ENCODE peak calls at places on chromosomes 4 and X, in four cellular contexts. Y, L, P and Q are unnamed samples.

GRCh38 chr4:167452922-167453321 is 218.6 kb upstream of the SPOCK3 start:
- DNase-seq in L (no peak), Y (no peak), P (peak; percentile 1), Q (no peak)

GRCh38 chr4:55781809-55782208 is 37.8 kb upstream of the EXOC1L start:
- DNase-seq in L (no peak), P (no peak), Y (no peak), Q (no peak)

GRCh38 chr4:149645790-149646189 is 169.9 kb downstream of the IQCM start:
- DNase-seq in Y (no peak), L (no peak), P (no peak), Q (no peak)

GRCh38 chr4:138492178-138492577 is 250.0 kb upstream of the SLC7A11 start:
- DNase-seq in P (no peak), L (no peak), Y (no peak), Q (no peak)

GRCh38 chr4:101967697-101968346 is 177.3 kb downstream of the BANK1 start:
- DNase-seq in L (no peak), Y (no peak), P (no peak), Q (no peak)

GRCh38 chrX:119427024-119427794 is 28.1 kb downstream of the SLC25A43 start:
- DNase-seq in L (peak; percentile 70), Y (no peak), P (no peak), Q (no peak)

GRCh38 chrX:39974228-39974627 is 123.5 kb downstream of the BCOR start:
- DNase-seq in P (no peak), L (no peak), Y (no peak), Q (no peak)

GRCh38 chr4:1039493-1040343 is 28.3 kb downstream of the FGFRL1 start:
- DNase-seq in L (no peak), Y (no peak), P (no peak), Q (no peak)

GRCh38 chrX:56765816-56766553 is 36.9 kb downstream of the NBDY start:
- DNase-seq in Y (no peak), P (no peak), L (no peak), Q (no peak)

GRCh38 chrX:71098302-71098701 is 2.7 kb downstream of the FOXO4 start:
- DNase-seq in Y (peak; percentile 83), L (peak; percentile 76), P (no peak), Q (peak; percentile 80)

GRCh38 chr4:69057620-69058409 is 38.5 kb upstream of the UGT2B7 start:
- DNase-seq in L (peak; percentile 68), Y (no peak), P (no peak), Q (no peak)

GRCh38 chrX:150050387-150050786 is 112.1 kb upstream of the EOLA2 start:
- DNase-seq in Y (no peak), L (peak; percentile 0), P (no peak), Q (no peak)

GRCh38 chr4:169407217-169407845 is 136.6 kb upstream of the SH3RF1 start:
- DNase-seq in Y (no peak), P (no peak), L (no peak), Q (no peak)